ENCODE peak calls at places on chromosomes 5 and 9, in six cellular contexts. One of them, this sample, is unnamed.

GRCh38 chr5:40112875-40113274 is 566.8 kb upstream of the PTGER4 start:
- DNase-seq in tibial nerve: no peak
- DNase-seq in epithelial cell of esophagus: no peak
- DNase-seq in GM23338: no peak
- DNase-seq in SK-N-MC: no peak
- DNase-seq in astrocyte: no peak
- DNase-seq in this sample: no peak

GRCh38 chr5:126339215-126339805 is 83.9 kb upstream of the GRAMD2B start:
- DNase-seq in epithelial cell of esophagus: peak; percentile 73
- DNase-seq in tibial nerve: peak; percentile 87
- DNase-seq in GM23338: peak; percentile 76
- DNase-seq in astrocyte: peak; percentile 42
- DNase-seq in SK-N-MC: peak; percentile 71
- DNase-seq in this sample: peak; percentile 60

GRCh38 chr5:137561572-137561971 is 62.4 kb upstream of the SPOCK1 start:
- DNase-seq in SK-N-MC: no peak
- DNase-seq in GM23338: no peak
- DNase-seq in astrocyte: peak; percentile 40
- DNase-seq in tibial nerve: no peak
- DNase-seq in epithelial cell of esophagus: peak; percentile 55
- DNase-seq in this sample: no peak

GRCh38 chr9:119839888-119840287 is 470.7 kb upstream of the BRINP1 start:
- DNase-seq in GM23338: peak; percentile 6
- DNase-seq in SK-N-MC: no peak
- DNase-seq in astrocyte: peak; percentile 60
- DNase-seq in tibial nerve: no peak
- DNase-seq in epithelial cell of esophagus: no peak
- DNase-seq in this sample: no peak

GRCh38 chr5:13866792-13867191 is 77.7 kb downstream of the DNAH5 start:
- DNase-seq in epithelial cell of esophagus: peak; percentile 67
- DNase-seq in tibial nerve: no peak
- DNase-seq in GM23338: peak; percentile 71
- DNase-seq in SK-N-MC: peak; percentile 24
- DNase-seq in astrocyte: peak; percentile 19
- DNase-seq in this sample: peak; percentile 47

GRCh38 chr9:18331808-18332209 is 142.1 kb upstream of the ADAMTSL1 start:
- DNase-seq in tibial nerve: no peak
- DNase-seq in SK-N-MC: no peak
- DNase-seq in astrocyte: peak; percentile 64
- DNase-seq in epithelial cell of esophagus: no peak
- DNase-seq in GM23338: no peak
- DNase-seq in this sample: peak; percentile 62

GRCh38 chr9:102700936-102701335 is 294.2 kb upstream of the CYLC2 start:
- DNase-seq in epithelial cell of esophagus: peak; percentile 2
- DNase-seq in SK-N-MC: no peak
- DNase-seq in astrocyte: no peak
- DNase-seq in tibial nerve: no peak
- DNase-seq in GM23338: no peak
- DNase-seq in this sample: no peak

GRCh38 chr9:135468866-135469521 is 10.6 kb upstream of the PPP1R26 start:
- DNase-seq in GM23338: no peak
- DNase-seq in epithelial cell of esophagus: peak; percentile 17
- DNase-seq in SK-N-MC: peak; percentile 67
- DNase-seq in tibial nerve: no peak
- DNase-seq in astrocyte: no peak
- DNase-seq in this sample: peak; percentile 34

GRCh38 chr9:16275795-16276624 is 594.5 kb downstream of the BNC2 start:
- DNase-seq in epithelial cell of esophagus: peak; percentile 28
- DNase-seq in GM23338: no peak
- DNase-seq in tibial nerve: no peak
- DNase-seq in SK-N-MC: no peak
- DNase-seq in astrocyte: peak; percentile 53
- DNase-seq in this sample: no peak

GRCh38 chr5:153617190-153617589 is 126.7 kb downstream of the GRIA1 start:
- DNase-seq in astrocyte: peak; percentile 59
- DNase-seq in SK-N-MC: no peak
- DNase-seq in epithelial cell of esophagus: peak; percentile 28
- DNase-seq in GM23338: no peak
- DNase-seq in tibial nerve: no peak
- DNase-seq in this sample: peak; percentile 45

GRCh38 chr9:14687042-14687719 is 6.1 kb downstream of the ZDHHC21 start:
- DNase-seq in astrocyte: peak; percentile 91
- DNase-seq in GM23338: no peak
- DNase-seq in tibial nerve: no peak
- DNase-seq in SK-N-MC: no peak
- DNase-seq in epithelial cell of esophagus: peak; percentile 55
- DNase-seq in this sample: peak; percentile 87

GRCh38 chr9:92652461-92652860 is 17.5 kb downstream of the IPPK start:
- DNase-seq in tibial nerve: no peak
- DNase-seq in epithelial cell of esophagus: no peak
- DNase-seq in astrocyte: no peak
- DNase-seq in GM23338: no peak
- DNase-seq in SK-N-MC: no peak
- DNase-seq in this sample: no peak

GRCh38 chr9:116275418-116276295 is 122.1 kb downstream of the PAPPA start:
- DNase-seq in astrocyte: peak; percentile 83
- DNase-seq in GM23338: no peak
- DNase-seq in SK-N-MC: peak; percentile 65
- DNase-seq in epithelial cell of esophagus: no peak
- DNase-seq in tibial nerve: no peak
- DNase-seq in this sample: peak; percentile 84

GRCh38 chr9:78620303-78620702 is 323.4 kb downstream of the PSAT1 start:
- DNase-seq in SK-N-MC: no peak
- DNase-seq in astrocyte: no peak
- DNase-seq in tibial nerve: no peak
- DNase-seq in GM23338: no peak
- DNase-seq in epithelial cell of esophagus: peak; percentile 10
- DNase-seq in this sample: no peak

GRCh38 chr9:89314955-89315354 is 3.3 kb upstream of the SECISBP2 start:
- DNase-seq in GM23338: no peak
- DNase-seq in epithelial cell of esophagus: no peak
- DNase-seq in astrocyte: no peak
- DNase-seq in SK-N-MC: no peak
- DNase-seq in tibial nerve: no peak
- DNase-seq in this sample: no peak
- H3K4me3 ChIP-seq in GM23338: peak overlapping the region; percentile 95
- H3K4me3 ChIP-seq in epithelial cell of esophagus: peak overlapping the region; percentile 13
- H3K4me3 ChIP-seq in astrocyte: peak overlapping the region; percentile 99
- H3K4me3 ChIP-seq in SK-N-MC: peak overlapping the region; percentile 90
- H3K4me3 ChIP-seq in tibial nerve: no peak overlapping the region
- H3K4me3 ChIP-seq in this sample: peak overlapping the region; percentile 87

GRCh38 chr9:557601-558201 is 283.8 kb upstream of the DMRT1 start:
- DNase-seq in tibial nerve: no peak
- DNase-seq in SK-N-MC: no peak
- DNase-seq in astrocyte: peak; percentile 35
- DNase-seq in epithelial cell of esophagus: peak; percentile 92
- DNase-seq in GM23338: peak; percentile 68
- DNase-seq in this sample: no peak

GRCh38 chr9:551986-552930 is 289.2 kb upstream of the DMRT1 start:
- DNase-seq in epithelial cell of esophagus: peak; percentile 49
- DNase-seq in astrocyte: peak; percentile 88
- DNase-seq in SK-N-MC: no peak
- DNase-seq in GM23338: no peak
- DNase-seq in tibial nerve: no peak
- DNase-seq in this sample: no peak

GRCh38 chr9:555493-555892 is 286.0 kb upstream of the DMRT1 start:
- DNase-seq in astrocyte: no peak
- DNase-seq in tibial nerve: no peak
- DNase-seq in GM23338: no peak
- DNase-seq in epithelial cell of esophagus: peak; percentile 70
- DNase-seq in SK-N-MC: no peak
- DNase-seq in this sample: no peak

GRCh38 chr9:556199-556598 is 285.3 kb upstream of the DMRT1 start:
- DNase-seq in tibial nerve: no peak
- DNase-seq in SK-N-MC: no peak
- DNase-seq in epithelial cell of esophagus: peak; percentile 39
- DNase-seq in astrocyte: no peak
- DNase-seq in GM23338: no peak
- DNase-seq in this sample: no peak

DNA sequence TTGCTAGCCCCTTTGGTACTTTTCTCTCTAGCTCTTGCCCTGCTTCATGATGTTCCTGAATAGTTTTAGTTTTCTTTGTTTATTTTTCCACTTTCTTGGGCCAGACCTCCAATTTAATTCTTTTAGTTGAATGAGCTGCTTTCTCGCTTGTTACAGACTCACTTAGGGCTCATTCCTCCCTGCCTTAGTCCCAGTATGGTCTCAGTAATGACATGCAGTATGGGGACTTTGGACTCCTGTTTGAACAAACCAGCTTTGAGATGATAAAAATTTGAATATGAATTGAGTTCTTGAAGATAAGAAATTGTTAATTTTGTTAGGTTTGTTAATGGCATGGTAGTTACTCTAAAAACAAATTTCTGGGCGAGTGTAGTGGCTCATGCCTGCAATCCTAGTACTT is 284.8 kb upstream of the DMRT1 start:
- DNase-seq in tibial nerve: no peak
- DNase-seq in epithelial cell of esophagus: no peak
- DNase-seq in GM23338: no peak
- DNase-seq in astrocyte: no peak
- DNase-seq in SK-N-MC: no peak
- DNase-seq in this sample: no peak
- H3K4me3 ChIP-seq in tibial nerve: no peak overlapping the region
- H3K4me3 ChIP-seq in epithelial cell of esophagus: no peak overlapping the region
- H3K4me3 ChIP-seq in GM23338: no peak overlapping the region
- H3K4me3 ChIP-seq in astrocyte: no peak overlapping the region
- H3K4me3 ChIP-seq in SK-N-MC: no peak overlapping the region
- H3K4me3 ChIP-seq in this sample: no peak overlapping the region

GRCh38 chr5:132490484-132491367 is at the start of gene IRF1:
- DNase-seq in SK-N-MC: no peak
- DNase-seq in epithelial cell of esophagus: peak; percentile 96
- DNase-seq in tibial nerve: peak; percentile 94
- DNase-seq in GM23338: peak; percentile 96
- DNase-seq in astrocyte: peak; percentile 88
- DNase-seq in this sample: peak; percentile 90

GRCh38 chr5:132487841-132488555 is 2.6 kb downstream of the IRF1 start:
- DNase-seq in tibial nerve: peak; percentile 4
- DNase-seq in epithelial cell of esophagus: no peak
- DNase-seq in GM23338: no peak
- DNase-seq in SK-N-MC: no peak
- DNase-seq in astrocyte: no peak
- DNase-seq in this sample: no peak

GRCh38 chr5:132489871-132490483 is 596 bp downstream of the IRF1 start:
- DNase-seq in tibial nerve: peak; percentile 30
- DNase-seq in epithelial cell of esophagus: peak; percentile 30
- DNase-seq in SK-N-MC: no peak
- DNase-seq in astrocyte: peak; percentile 43
- DNase-seq in GM23338: peak; percentile 68
- DNase-seq in this sample: no peak

GRCh38 chr5:132488590-132488989 is 2.0 kb downstream of the IRF1 start:
- DNase-seq in tibial nerve: no peak
- DNase-seq in GM23338: no peak
- DNase-seq in astrocyte: no peak
- DNase-seq in SK-N-MC: no peak
- DNase-seq in epithelial cell of esophagus: no peak
- DNase-seq in this sample: no peak

DNA sequence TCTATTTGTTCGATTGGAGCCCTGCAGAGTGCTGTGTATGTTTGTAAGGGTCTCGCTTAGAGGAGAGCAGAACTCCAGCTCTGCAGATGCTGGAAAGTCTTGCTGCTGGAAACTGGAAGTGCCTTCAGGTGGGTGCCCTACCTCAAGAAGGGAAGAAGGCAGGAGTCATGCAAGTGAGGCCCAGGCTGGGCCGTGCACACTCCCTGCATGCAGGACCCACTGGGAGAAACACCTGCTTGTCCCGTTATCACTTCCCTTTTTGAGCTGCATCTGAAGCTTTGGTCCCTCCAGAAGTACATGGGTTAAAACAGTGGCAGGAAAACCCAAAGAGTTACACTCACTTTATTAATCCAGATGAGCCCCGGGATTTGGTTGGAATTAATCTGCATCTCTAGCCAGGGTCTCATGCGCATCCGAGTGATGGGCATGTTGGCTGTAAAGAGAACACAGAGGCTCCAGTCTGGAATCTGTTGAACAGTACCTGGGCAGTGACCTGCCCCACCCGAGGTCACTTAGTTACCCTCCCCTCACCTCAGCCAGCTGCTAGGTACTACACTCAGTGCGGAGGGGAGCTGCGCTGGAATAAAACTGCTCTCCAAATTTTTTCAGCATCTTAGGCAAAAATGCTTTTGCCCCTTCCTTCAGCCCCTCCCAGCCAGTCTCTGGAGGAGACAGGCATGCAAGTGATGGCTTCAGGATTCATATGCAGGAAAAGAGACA is 1.4 kb downstream of the IRF1 start:
- DNase-seq in epithelial cell of esophagus: no peak
- DNase-seq in tibial nerve: peak; percentile 4
- DNase-seq in astrocyte: no peak
- DNase-seq in SK-N-MC: no peak
- DNase-seq in GM23338: no peak
- DNase-seq in this sample: no peak
- H3K4me3 ChIP-seq in epithelial cell of esophagus: peak overlapping the region; percentile 69
- H3K4me3 ChIP-seq in tibial nerve: peak overlapping the region; percentile 56
- H3K4me3 ChIP-seq in astrocyte: peak overlapping the region; percentile 72
- H3K4me3 ChIP-seq in SK-N-MC: peak overlapping the region; percentile 93
- H3K4me3 ChIP-seq in GM23338: peak overlapping the region; percentile 80
- H3K4me3 ChIP-seq in this sample: peak overlapping the region; percentile 85

GRCh38 chr5:76446776-76447175 is 43.7 kb downstream of the IQGAP2 start:
- DNase-seq in epithelial cell of esophagus: no peak
- DNase-seq in GM23338: no peak
- DNase-seq in astrocyte: no peak
- DNase-seq in tibial nerve: no peak
- DNase-seq in SK-N-MC: no peak
- DNase-seq in this sample: no peak

GRCh38 chr5:76450059-76450458 is 47.0 kb downstream of the IQGAP2 start:
- DNase-seq in GM23338: no peak
- DNase-seq in epithelial cell of esophagus: no peak
- DNase-seq in astrocyte: no peak
- DNase-seq in SK-N-MC: no peak
- DNase-seq in tibial nerve: no peak
- DNase-seq in this sample: no peak

GRCh38 chr5:76456258-76456657 is 53.2 kb downstream of the IQGAP2 start:
- DNase-seq in epithelial cell of esophagus: no peak
- DNase-seq in GM23338: no peak
- DNase-seq in astrocyte: no peak
- DNase-seq in tibial nerve: no peak
- DNase-seq in SK-N-MC: no peak
- DNase-seq in this sample: no peak

GRCh38 chr5:76455531-76456132 is 52.5 kb downstream of the IQGAP2 start:
- DNase-seq in epithelial cell of esophagus: no peak
- DNase-seq in astrocyte: no peak
- DNase-seq in SK-N-MC: no peak
- DNase-seq in tibial nerve: no peak
- DNase-seq in GM23338: no peak
- DNase-seq in this sample: no peak

DNA sequence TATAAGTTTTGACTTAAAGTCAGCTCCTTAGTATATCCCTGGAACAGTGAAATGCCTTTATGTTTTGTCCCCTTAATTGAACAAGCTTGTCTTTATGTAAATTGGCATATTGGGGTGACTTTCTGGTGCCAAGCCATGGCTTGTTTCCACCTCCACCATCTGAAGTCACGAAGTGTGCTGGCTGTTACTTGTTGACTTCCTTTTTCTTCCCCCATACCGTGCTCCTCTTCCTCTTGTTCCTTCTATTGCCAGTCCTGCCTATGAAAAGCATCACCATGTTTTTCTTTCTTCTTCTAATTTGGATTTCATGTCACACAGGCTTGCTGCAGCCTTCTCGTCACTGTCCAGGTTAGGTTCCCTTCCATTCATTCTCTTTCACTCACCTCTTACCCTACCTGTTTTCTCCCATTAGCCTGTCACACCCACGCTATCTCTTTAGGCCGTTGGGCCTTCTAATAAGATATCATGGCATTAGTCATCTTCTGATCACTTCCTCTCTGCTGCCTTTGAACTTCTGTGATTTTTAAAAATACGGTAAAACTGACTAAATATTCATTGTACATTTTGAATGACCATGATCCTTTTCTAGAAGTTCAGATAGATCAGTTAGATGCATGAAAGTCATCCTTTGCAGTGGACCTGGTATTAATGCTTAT is 48.1 kb downstream of the IQGAP2 start:
- DNase-seq in GM23338: no peak
- DNase-seq in epithelial cell of esophagus: no peak
- DNase-seq in tibial nerve: no peak
- DNase-seq in SK-N-MC: no peak
- DNase-seq in astrocyte: no peak
- DNase-seq in this sample: no peak
- H3K4me3 ChIP-seq in GM23338: no peak overlapping the region
- H3K4me3 ChIP-seq in epithelial cell of esophagus: no peak overlapping the region
- H3K4me3 ChIP-seq in tibial nerve: no peak overlapping the region
- H3K4me3 ChIP-seq in SK-N-MC: no peak overlapping the region
- H3K4me3 ChIP-seq in astrocyte: no peak overlapping the region
- H3K4me3 ChIP-seq in this sample: no peak overlapping the region